ENCODE peak calls at places on chromosomes 13 and 19, in four cellular contexts. K, N, C and W are unnamed samples.

GRCh38 chr19:30391554-30392551 is 19.7 kb downstream of the ZNF536 start:
- DNase-seq in K (no peak), C (no peak), N (no peak), W (no peak)

GRCh38 chr13:31610270-31610998 is 128.9 kb upstream of the RXFP2 start:
- DNase-seq in K (no peak), C (no peak), N (no peak), W (no peak)

GRCh38 chr13:114118086-114118762 is 14.2 kb downstream of the RASA3 start:
- DNase-seq in N (peak; percentile 48), C (no peak), K (no peak), W (peak; percentile 13)

GRCh38 chr19:29483944-29484581 is 41.7 kb upstream of the VSTM2B start:
- DNase-seq in C (no peak), K (no peak), N (peak; percentile 41), W (no peak)

GRCh38 chr19:42316223-42317211 is 3.4 kb downstream of the TMEM145 start:
- DNase-seq in N (no peak), K (no peak), C (no peak), W (peak; percentile 65)

GRCh38 chr19:33795370-33796163 is 1.1 kb upstream of the KCTD15 start:
- DNase-seq in C (peak; percentile 59), K (no peak), N (peak; percentile 88), W (peak; percentile 91)

GRCh38 chr13:114296448-114296847 is 15.0 kb downstream of the UPF3A start:
- DNase-seq in C (no peak), N (no peak), K (no peak), W (no peak)

GRCh38 chr13:73722120-73722519 is 412.1 kb downstream of the KLF12 start:
- DNase-seq in N (no peak), C (no peak), K (no peak), W (no peak)

GRCh38 chr19:51111606-51112005 is 3.4 kb upstream of the CTU1 start:
- DNase-seq in N (no peak), C (no peak), K (no peak), W (no peak)

GRCh38 chr13:24503376-24503690 is 9.2 kb downstream of the PARP4 start:
- DNase-seq in N (no peak), K (no peak), C (no peak), W (no peak)

GRCh38 chr13:43784491-43784890 is 2.3 kb downstream of the ENOX1 start:
- DNase-seq in N (no peak), K (no peak), C (no peak), W (no peak)

GRCh38 chr19:590396-590745 is 690 bp downstream of the HCN2 start:
- DNase-seq in N (no peak), C (no peak), K (no peak), W (no peak)

GRCh38 chr13:79458436-79458835 is 22.5 kb upstream of the NDFIP2 start:
- DNase-seq in C (no peak), K (no peak), N (no peak), W (no peak)

GRCh38 chr19:13986348-13986904 is 19.7 kb downstream of the RFX1 start:
- DNase-seq in N (peak; percentile 93), C (peak; percentile 85), K (no peak), W (peak; percentile 91)

GRCh38 chr19:31340059-31341025 is 8.9 kb downstream of the TSHZ3 start:
- DNase-seq in N (no peak), C (peak; percentile 16), K (no peak), W (no peak)

GRCh38 chr19:21045028-21045427 is 24.6 kb downstream of the ZNF430 start:
- DNase-seq in C (no peak), N (no peak), K (no peak), W (no peak)

GRCh38 chr19:18809149-18809978 is 18.3 kb upstream of the COMP start:
- DNase-seq in C (peak; percentile 68), N (peak; percentile 93), K (no peak), W (no peak)

GRCh38 chr13:98349731-98350305 is 172.7 kb upstream of the RNF113B start:
- DNase-seq in C (peak; percentile 24), N (no peak), K (no peak), W (peak; percentile 11)

GRCh38 chr19:46674416-46675178 is 13.6 kb upstream of the DACT3 start:
- DNase-seq in C (no peak), N (no peak), K (no peak), W (no peak)

GRCh38 chr19:36849701-36850645 is 703 bp upstream of the ZNF345 start:
- DNase-seq in C (peak; percentile 91), K (peak; percentile 87), N (peak; percentile 95), W (peak; percentile 92)

GRCh38 chr13:113192902-113193301 is 15.6 kb downstream of the PCID2 start:
- DNase-seq in K (no peak), N (no peak), C (no peak), W (no peak)

GRCh38 chr13:36999054-36999927 is at the start of gene ALG5:
- DNase-seq in K (peak; percentile 82), N (peak; percentile 94), C (peak; percentile 91), W (peak; percentile 92)

GRCh38 chr13:24228852-24229458 is 68.4 kb downstream of the SPATA13 start:
- DNase-seq in K (no peak), N (no peak), C (peak; percentile 62), W (no peak)

GRCh38 chr13:45534604-45535003 is 69.9 kb downstream of the COG3 start:
- DNase-seq in C (no peak), N (no peak), K (no peak), W (no peak)

GRCh38 chr19:48253999-48254398 is 1.7 kb downstream of the CARD8 start:
- DNase-seq in N (no peak), C (no peak), K (no peak), W (no peak)

GRCh38 chr13:28719656-28720055 is 886 bp upstream of the SLC46A3 start:
- DNase-seq in C (no peak), N (no peak), K (no peak), W (no peak)

GRCh38 chr13:42420304-42420703 is 148.4 kb downstream of the AKAP11 start:
- DNase-seq in K (no peak), C (no peak), N (no peak), W (no peak)

GRCh38 chr13:99320693-99321481 is 13.7 kb upstream of the GPR183 start:
- DNase-seq in N (no peak), C (no peak), K (no peak), W (no peak)

GRCh38 chr19:37692956-37693660 is 26.5 kb downstream of the ZNF607 start:
- DNase-seq in C (no peak), N (no peak), K (no peak), W (no peak)

GRCh38 chr19:45632468-45633196 is 6.6 kb downstream of the EML2 start:
- DNase-seq in N (peak; percentile 70), K (peak; percentile 97), C (peak; percentile 94), W (peak; percentile 82)

GRCh38 chr13:106274551-106275208 is 260.8 kb downstream of the EFNB2 start:
- DNase-seq in C (no peak), N (no peak), K (no peak), W (no peak)

GRCh38 chr19:33390120-33390907 is 16.8 kb downstream of the CEBPG start:
- DNase-seq in K (peak; percentile 49), C (no peak), N (peak; percentile 91), W (peak; percentile 71)

GRCh38 chr13:98133949-98134348 is 8.9 kb upstream of the FARP1 start:
- DNase-seq in C (no peak), K (no peak), N (no peak), W (no peak)

GRCh38 chr19:32692727-32693061 is 1.1 kb downstream of the NUDT19 start:
- DNase-seq in C (no peak), K (no peak), N (no peak), W (no peak)

GRCh38 chr13:114089751-114090400 is 42.5 kb downstream of the RASA3 start:
- DNase-seq in N (peak; percentile 41), K (peak; percentile 17), C (no peak), W (no peak)

GRCh38 chr13:96984061-96984508 is 10.2 kb downstream of the OXGR1 start:
- DNase-seq in N (no peak), K (no peak), C (peak; percentile 68), W (no peak)

GRCh38 chr19:43755256-43755801 is 567 bp upstream of the SMG9 start:
- DNase-seq in N (peak; percentile 90), C (peak; percentile 84), K (no peak), W (peak; percentile 88)

GRCh38 chr13:93948523-93948922 is 531.0 kb downstream of the DCT start:
- DNase-seq in K (no peak), C (no peak), N (no peak), W (no peak)

GRCh38 chr13:93945621-93946020 is 533.9 kb downstream of the DCT start:
- DNase-seq in C (no peak), N (no peak), K (no peak), W (no peak)

GRCh38 chr13:93942016-93942415 is 537.5 kb downstream of the DCT start:
- DNase-seq in C (no peak), K (no peak), N (no peak), W (no peak)

GRCh38 chr13:93951153-93951552 is 528.3 kb downstream of the DCT start:
- DNase-seq in K (no peak), N (no peak), C (no peak), W (no peak)

GRCh38 chr13:93947651-93948050 is 531.8 kb downstream of the DCT start:
- DNase-seq in N (no peak), K (no peak), C (no peak), W (no peak)
- H3K27ac ChIP-seq in N (no peak overlapping the region), K (no peak overlapping the region), C (no peak overlapping the region), W (no peak overlapping the region)

GRCh38 chr19:5958074-5958850 is 19.7 kb downstream of the RANBP3 start:
- DNase-seq in N (no peak), K (no peak), C (no peak), W (no peak)
- H3K27ac ChIP-seq in N (peak overlapping the region; percentile 89), K (no peak overlapping the region), C (no peak overlapping the region), W (peak overlapping the region; percentile 59)

GRCh38 chr13:33678906-33679657 is 138.9 kb upstream of the RFC3 start:
- DNase-seq in N (peak; percentile 72), C (peak; percentile 40), K (no peak), W (peak; percentile 66)

GRCh38 chr13:33676045-33676699 is 141.8 kb upstream of the RFC3 start:
- DNase-seq in C (peak; percentile 33), N (no peak), K (no peak), W (no peak)

GRCh38 chr13:33676700-33677048 is 141.3 kb upstream of the RFC3 start:
- DNase-seq in K (no peak), C (peak; percentile 57), N (peak; percentile 70), W (peak; percentile 74)

GRCh38 chr13:33678084-33678483 is 139.9 kb upstream of the RFC3 start:
- DNase-seq in N (no peak), C (no peak), K (no peak), W (no peak)

GRCh38 chr13:33677215-33677614 is 140.7 kb upstream of the RFC3 start:
- DNase-seq in K (no peak), C (no peak), N (no peak), W (no peak)
- H3K27ac ChIP-seq in K (no peak overlapping the region), C (no peak overlapping the region), N (peak overlapping the region; percentile 63), W (peak overlapping the region; percentile 45)

GRCh38 chr13:110023729-110024645 is 237.6 kb upstream of the IRS2 start:
- DNase-seq in C (no peak), K (no peak), N (peak; percentile 85), W (peak; percentile 36)
- H3K27ac ChIP-seq in C (no peak overlapping the region), K (no peak overlapping the region), N (peak overlapping the region; percentile 78), W (peak overlapping the region; percentile 65)

DNA sequence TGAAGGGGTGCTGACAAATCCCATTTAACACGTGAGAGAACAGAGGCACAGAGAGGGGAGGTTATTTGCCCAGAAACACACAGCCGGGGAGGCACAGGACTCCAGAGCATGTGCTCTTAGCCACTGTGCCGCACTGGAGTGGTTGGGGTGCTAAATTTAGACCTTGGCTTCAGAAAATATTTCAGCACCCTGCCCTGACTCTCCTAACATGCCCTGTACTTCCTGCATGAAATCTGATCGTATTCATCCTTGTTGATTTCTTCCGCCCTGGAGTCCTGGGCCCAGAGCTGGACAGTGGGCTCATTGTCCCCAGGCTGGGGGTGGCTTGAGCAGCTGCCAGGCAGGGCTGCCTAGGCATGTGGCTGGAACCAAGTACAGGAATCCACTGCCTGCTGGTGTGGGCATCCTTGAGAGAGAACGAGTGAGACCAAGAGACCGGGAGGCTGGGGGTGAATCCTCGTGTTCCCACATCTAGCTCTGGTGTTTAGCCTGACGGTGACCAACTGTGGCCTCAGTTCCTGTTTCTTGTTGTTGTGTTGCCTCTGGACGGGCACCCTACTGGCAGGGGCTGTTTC is 5.3 kb downstream of the SLC27A1 start:
- DNase-seq in C (peak; percentile 56), K (no peak), N (peak; percentile 84), W (peak; percentile 79)
- H3K27ac ChIP-seq in C (peak overlapping the region; percentile 7), K (peak overlapping the region; percentile 46), N (peak overlapping the region; percentile 61), W (peak overlapping the region; percentile 74)